ENCODE peak calls at places on chromosomes 5 and 9, in nine cellular contexts. I is CD8-positive, alpha-beta T cell; K is NCI-H1092 treated with DMSO at 0.1 percent for 48 hours; X is ecto neural progenitor cell; S is left ventricle myocardium superior; Q is dermis microvascular lymphatic vessel endothelial cell; U is Daoy; G is AG08395; E is GM23338. M is an unnamed sample.

GRCh38 chr5:73093943-73094342 is 26.4 kb upstream of the TMEM171 start:
- DNase-seq in S (no peak), Q (peak), X (no peak), U (peak), I (no peak), G (peak), E (no peak), K (no peak), M (no peak)

GRCh38 chr5:10354048-10354872 is 765 bp downstream of the MARCHF6 start:
- DNase-seq in E (peak), X (peak), G (no peak), Q (peak), K (peak), I (peak), U (peak), S (peak), M (no peak)

GRCh38 chr9:109861499-109861898 is 81.5 kb downstream of the PALM2AKAP2 start:
- DNase-seq in X (no peak), I (no peak), Q (no peak), G (peak), E (no peak), S (no peak), K (no peak), U (no peak), M (no peak)

GRCh38 chr9:125241863-125242739 is 958 bp upstream of the HSPA5 start:
- DNase-seq in S (peak), U (no peak), G (peak), Q (peak), I (no peak), X (no peak), K (peak), E (no peak), M (no peak)

GRCh38 chr9:71552480-71552879 is 215.8 kb downstream of the CEMIP2 start:
- DNase-seq in S (no peak), K (no peak), G (no peak), U (no peak), Q (no peak), I (no peak), E (peak), X (peak), M (no peak)

GRCh38 chr9:125203259-125203658 is 2.9 kb downstream of the RABEPK start:
- DNase-seq in X (no peak), E (no peak), S (no peak), K (peak), I (no peak), G (no peak), Q (no peak), U (no peak), M (peak)

GRCh38 chr9:136206602-136207333 is 1.8 kb upstream of the LHX3 start:
- DNase-seq in E (no peak), G (no peak), I (no peak), U (no peak), K (no peak), Q (no peak), X (no peak), S (no peak), M (peak)

GRCh38 chr5:88159591-88159990 is 109.1 kb downstream of the TMEM161B start:
- DNase-seq in E (no peak), I (no peak), S (no peak), G (no peak), U (no peak), K (no peak), X (no peak), Q (no peak), M (no peak)

GRCh38 chr5:126464959-126465358 is 41.8 kb downstream of the GRAMD2B start:
- DNase-seq in Q (no peak), U (no peak), E (no peak), K (no peak), S (no peak), X (no peak), G (no peak), I (no peak), M (no peak)